ENCODE peak calls at places on chromosomes 7 and 10, in ten cellular contexts. R is DMS 273 treated with DMSO at 0.1 percent for 48 hours, T is testis, S is SJSA1, J is RCC 7860, P is amygdala, V is brain microvascular endothelial cell, F is AG20443, D is amniotic epithelial cell, I is KBM-7. A is an unnamed sample.

GRCh38 chr10:14555806-14556205 is 218.9 kb downstream of the FAM107B start:
- DNase-seq in R (no peak), T (no peak), S (no peak), J (no peak), P (no peak), V (no peak), F (no peak), D (no peak), I (no peak), A (no peak)

GRCh38 chr7:5695709-5696345 is 85.6 kb downstream of the RNF216 start:
- DNase-seq in R (no peak), T (peak), S (no peak), J (no peak), P (peak), V (peak), F (peak), D (peak), I (no peak), A (no peak)

GRCh38 chr10:130206216-130206737 is 70.1 kb downstream of the GLRX3 start:
- DNase-seq in R (no peak), T (no peak), S (no peak), J (no peak), P (no peak), V (no peak), F (no peak), D (peak), I (no peak), A (no peak)

GRCh38 chr7:44048031-44048795 is 3.7 kb downstream of the DBNL start:
- DNase-seq in R (no peak), T (no peak), S (no peak), J (no peak), P (no peak), V (no peak), F (no peak), D (no peak), I (no peak), A (no peak)

GRCh38 chr7:75734586-75735047 is 4.1 kb downstream of the HIP1 start:
- DNase-seq in R (no peak), T (no peak), S (peak), J (no peak), P (no peak), V (peak), F (peak), D (peak), I (no peak), A (no peak)

GRCh38 chr7:52498319-52498718 is 537.1 kb upstream of the POM121L12 start:
- DNase-seq in R (no peak), T (no peak), S (no peak), J (no peak), P (no peak), V (no peak), F (no peak), D (no peak), I (no peak), A (no peak)

GRCh38 chr7:88396948-88397322 is 90.2 kb upstream of the STEAP4 start:
- DNase-seq in R (no peak), T (no peak), S (no peak), J (no peak), P (no peak), V (no peak), F (no peak), D (no peak), I (no peak), A (no peak)

GRCh38 chr10:7787150-7787856 is 490 bp downstream of the KIN start:
- DNase-seq in R (no peak), T (no peak), S (peak), J (no peak), P (no peak), V (no peak), F (peak), D (peak), I (no peak), A (peak)

GRCh38 chr10:32239770-32240169 is 107.2 kb downstream of the EPC1 start:
- DNase-seq in R (no peak), T (no peak), S (no peak), J (no peak), P (no peak), V (peak), F (no peak), D (peak), I (no peak), A (no peak)

GRCh38 chr7:70640266-70640833 is 491.6 kb upstream of the GALNT17 start:
- DNase-seq in R (no peak), T (no peak), S (no peak), J (no peak), P (no peak), V (peak), F (peak), D (peak), I (no peak), A (no peak)

GRCh38 chr7:33888206-33888605 is 17.1 kb upstream of the BMPER start:
- DNase-seq in R (no peak), T (no peak), S (no peak), J (no peak), P (no peak), V (no peak), F (no peak), D (no peak), I (no peak), A (no peak)

GRCh38 chr10:21724695-21725371 is 190.8 kb downstream of the MLLT10 start:
- DNase-seq in R (peak), T (peak), S (peak), J (peak), P (peak), V (peak), F (peak), D (peak), I (peak), A (peak)